ENCODE peak calls at places on chromosomes 16 and 17, in six cellular contexts. Z is lower lobe of right lung, G is Peyer's patch, Y is upper lobe of left lung, J is left ventricle myocardium inferior, A is heart left ventricle. D is an unnamed sample.
A peak's percentile ranks its signal among the peaks of the same experiment; 100 is the strongest.

GRCh38 chr17:65360961-65361552 is 200.4 kb downstream of the AXIN2 start:
- DNase-seq in Z (no peak), G (no peak), Y (no peak), J (no peak), A (no peak), D (no peak)

GRCh38 chr16:50121721-50122445 is 31.2 kb upstream of the TENT4B start:
- DNase-seq in Z (no peak), G (peak; percentile 40), Y (no peak), J (no peak), A (no peak), D (no peak)

GRCh38 chr17:82387577-82388106 is 16.1 kb downstream of the UTS2R start:
- DNase-seq in Z (no peak), G (no peak), Y (no peak), J (no peak), A (no peak), D (no peak)

GRCh38 chr16:27917953-27918352 is 145.6 kb downstream of the GSG1L start:
- DNase-seq in Z (no peak), G (no peak), Y (no peak), J (no peak), A (no peak), D (no peak)

GRCh38 chr17:32840241-32840640 is 36.7 kb downstream of the MYO1D start:
- DNase-seq in Z (no peak), G (no peak), Y (no peak), J (no peak), A (no peak), D (no peak)

GRCh38 chr17:45976755-45977505 is 22.1 kb upstream of the STH start:
- DNase-seq in Z (no peak), G (no peak), Y (no peak), J (no peak), A (no peak), D (no peak)

GRCh38 chr17:80942360-80943345 is 49.0 kb upstream of the CHMP6 start:
- DNase-seq in Z (peak; percentile 79), G (peak; percentile 85), Y (peak; percentile 61), J (peak; percentile 95), A (peak; percentile 92), D (peak; percentile 94)

GRCh38 chr17:56548661-56549060 is 44.8 kb upstream of the NOG start:
- DNase-seq in Z (no peak), G (no peak), Y (no peak), J (no peak), A (no peak), D (no peak)

GRCh38 chr17:57355090-57355859 is 99.0 kb downstream of the MSI2 start:
- DNase-seq in Z (no peak), G (no peak), Y (no peak), J (no peak), A (no peak), D (no peak)

GRCh38 chr17:51427259-51428255 is 167.2 kb downstream of the UTP18 start:
- DNase-seq in Z (no peak), G (no peak), Y (no peak), J (no peak), A (no peak), D (no peak)

GRCh38 chr17:81928497-81929252 is 1.1 kb upstream of the MAFG start:
- DNase-seq in Z (no peak), G (no peak), Y (no peak), J (peak; percentile 14), A (no peak), D (no peak)

GRCh38 chr16:4489030-4489429 is 12.8 kb downstream of the HMOX2 start:
- DNase-seq in Z (no peak), G (no peak), Y (no peak), J (no peak), A (no peak), D (no peak)

GRCh38 chr16:56589141-56590039 is at the start of gene MT3:
- DNase-seq in Z (no peak), G (peak; percentile 44), Y (no peak), J (no peak), A (no peak), D (no peak)

GRCh38 chr17:82647593-82648164 is 565 bp downstream of the WDR45B start:
- DNase-seq in Z (no peak), G (peak; percentile 63), Y (peak; percentile 33), J (no peak), A (no peak), D (no peak)

GRCh38 chr17:13727441-13728171 is 125.9 kb upstream of the HS3ST3A1 start:
- DNase-seq in Z (no peak), G (no peak), Y (no peak), J (no peak), A (no peak), D (no peak)

GRCh38 chr16:57813466-57813865 is 11.2 kb upstream of the KIFC3 start:
- DNase-seq in Z (no peak), G (no peak), Y (no peak), J (no peak), A (peak; percentile 38), D (no peak)

GRCh38 chr16:6964679-6965078 is 368.0 kb upstream of the RBFOX1 start:
- DNase-seq in Z (no peak), G (no peak), Y (no peak), J (no peak), A (no peak), D (no peak)

GRCh38 chr16:17339764-17340541 is 130.8 kb downstream of the XYLT1 start:
- DNase-seq in Z (no peak), G (no peak), Y (no peak), J (no peak), A (no peak), D (no peak)

GRCh38 chr17:63832455-63832854 is 5.0 kb upstream of the FTSJ3 start:
- DNase-seq in Z (no peak), G (no peak), Y (no peak), J (no peak), A (no peak), D (peak; percentile 31)

GRCh38 chr17:50344712-50345380 is 1.1 kb upstream of the XYLT2 start:
- DNase-seq in Z (no peak), G (peak; percentile 45), Y (no peak), J (no peak), A (no peak), D (no peak)

GRCh38 chr16:88382491-88383400 is at the start of gene ZNF469:
- DNase-seq in Z (peak; percentile 44), G (no peak), Y (no peak), J (peak; percentile 14), A (peak; percentile 66), D (no peak)

GRCh38 chr17:36755586-36755985 is 154.2 kb downstream of the MRM1 start:
- DNase-seq in Z (peak; percentile 51), G (peak; percentile 60), Y (no peak), J (no peak), A (no peak), D (no peak)

GRCh38 chr17:81717049-81717765 is 5.1 kb downstream of the SLC25A10 start:
- DNase-seq in Z (no peak), G (no peak), Y (no peak), J (no peak), A (no peak), D (no peak)

GRCh38 chr17:56478836-56479447 is 114.6 kb upstream of the NOG start:
- DNase-seq in Z (no peak), G (no peak), Y (no peak), J (no peak), A (no peak), D (no peak)

GRCh38 chr16:58000706-58001676 is at the start of gene USB1:
- DNase-seq in Z (peak; percentile 91), G (peak; percentile 93), Y (peak; percentile 91), J (peak; percentile 92), A (peak; percentile 95), D (peak; percentile 88)

GRCh38 chr16:84072014-84072413 is 29.4 kb upstream of the SLC38A8 start:
- DNase-seq in Z (no peak), G (no peak), Y (no peak), J (no peak), A (no peak), D (no peak)
- H3K27ac ChIP-seq in Z (no peak overlapping the region), G (no peak overlapping the region), Y (no peak overlapping the region), J (peak overlapping the region; percentile 92), A (no peak overlapping the region), D (no peak overlapping the region)

GRCh38 chr16:67460168-67460567 is 20.8 kb downstream of the ATP6V0D1 start:
- DNase-seq in Z (no peak), G (no peak), Y (no peak), J (peak; percentile 36), A (no peak), D (no peak)

GRCh38 chr16:67459858-67460144 is 21.2 kb downstream of the ATP6V0D1 start:
- DNase-seq in Z (peak; percentile 55), G (no peak), Y (no peak), J (peak; percentile 51), A (no peak), D (no peak)

GRCh38 chr16:67461600-67462278 is 19.2 kb downstream of the ATP6V0D1 start:
- DNase-seq in Z (peak; percentile 62), G (peak; percentile 93), Y (peak; percentile 89), J (no peak), A (no peak), D (no peak)

GRCh38 chr16:67462279-67462655 is 18.7 kb downstream of the ATP6V0D1 start:
- DNase-seq in Z (no peak), G (no peak), Y (no peak), J (no peak), A (no peak), D (no peak)

DNA sequence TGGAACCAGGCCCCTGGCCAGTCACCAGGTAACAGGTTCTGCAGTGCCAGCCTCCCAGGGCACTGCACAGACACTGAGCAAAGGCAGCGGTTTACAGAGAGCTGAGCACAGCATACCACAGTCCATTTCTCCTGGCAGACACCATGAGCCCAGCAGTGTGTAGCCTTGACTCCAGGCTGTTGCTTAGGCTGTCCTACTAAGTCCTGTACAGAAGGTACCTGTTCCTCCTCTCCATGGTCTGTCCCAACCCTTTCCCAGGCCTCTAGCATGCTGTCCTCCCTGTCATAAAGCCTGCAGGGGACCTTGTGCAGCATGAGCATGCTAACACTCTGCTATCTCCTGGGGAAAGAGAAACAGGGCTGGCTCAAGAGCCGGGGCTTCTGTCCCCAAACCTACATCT is 20.0 kb downstream of the ATP6V0D1 start:
- DNase-seq in Z (no peak), G (no peak), Y (no peak), J (no peak), A (no peak), D (no peak)
- H3K4me3 ChIP-seq in Z (no peak overlapping the region), G (no peak overlapping the region), Y (no peak overlapping the region), J (no peak overlapping the region), A (no peak overlapping the region), D (no peak overlapping the region)

GRCh38 chr16:70736454-70737376 is 50.9 kb upstream of the MTSS2 start:
- DNase-seq in Z (no peak), G (no peak), Y (no peak), J (no peak), A (no peak), D (no peak)

GRCh38 chr16:70730944-70731343 is 45.1 kb upstream of the MTSS2 start:
- DNase-seq in Z (no peak), G (no peak), Y (no peak), J (peak; percentile 68), A (no peak), D (no peak)

GRCh38 chr16:70735141-70735979 is 49.5 kb upstream of the MTSS2 start:
- DNase-seq in Z (no peak), G (no peak), Y (no peak), J (peak; percentile 54), A (no peak), D (no peak)

GRCh38 chr16:70737377-70738082 is 51.7 kb upstream of the MTSS2 start:
- DNase-seq in Z (peak; percentile 73), G (peak; percentile 77), Y (peak; percentile 80), J (peak; percentile 83), A (peak; percentile 82), D (peak; percentile 89)

GRCh38 chr16:70734522-70734921 is 48.7 kb upstream of the MTSS2 start:
- DNase-seq in Z (no peak), G (no peak), Y (no peak), J (no peak), A (no peak), D (no peak)
- H3K27ac ChIP-seq in Z (peak overlapping the region; percentile 80), G (no peak overlapping the region), Y (peak overlapping the region; percentile 85), J (peak overlapping the region; percentile 96), A (no peak overlapping the region), D (no peak overlapping the region)

GRCh38 chr17:17780941-17781590 is 55.7 kb downstream of the SREBF1 start:
- DNase-seq in Z (no peak), G (no peak), Y (no peak), J (no peak), A (no peak), D (no peak)
- H3K4me3 ChIP-seq in Z (peak overlapping the region; percentile 59), G (peak overlapping the region; percentile 65), Y (peak overlapping the region; percentile 60), J (peak overlapping the region; percentile 72), A (peak overlapping the region; percentile 63), D (peak overlapping the region; percentile 74)

D was measured in coronary artery.